ENCODE peak calls at places on chromosomes 6 and 20, in ten cellular contexts. S is B cell, X is A549, E is brain microvascular endothelial cell, H is ovary, O is endodermal cell, R is thyroid gland, M is colonic mucosa, Y is AG09319, P is progenitor cell of endocrine pancreas. T is an unnamed sample.
A peak's percentile ranks its signal among the peaks of the same experiment; 100 is the strongest.

GRCh38 chr6:136969930-136970329 is 47.8 kb downstream of the SLC35D3 start:
- DNase-seq in S (no peak), X (no peak), E (no peak), H (no peak), O (no peak), R (no peak), M (no peak), Y (no peak), P (no peak), T (no peak)

GRCh38 chr6:79421707-79422484 is 115.3 kb downstream of the LCA5 start:
- DNase-seq in S (no peak), X (peak; percentile 63), E (peak; percentile 98), H (no peak), O (no peak), R (peak; percentile 13), M (peak; percentile 24), Y (peak; percentile 76), P (no peak), T (no peak)

GRCh38 chr6:37407948-37408347 is 25.1 kb upstream of the CMTR1 start:
- DNase-seq in S (no peak), X (no peak), E (no peak), H (no peak), O (no peak), R (no peak), M (no peak), Y (no peak), P (no peak), T (no peak)

GRCh38 chr20:39429716-39430115 is 467.6 kb downstream of the DHX35 start:
- DNase-seq in S (no peak), X (peak; percentile 8), E (no peak), H (no peak), O (no peak), R (no peak), M (no peak), Y (no peak), P (no peak), T (no peak)

GRCh38 chr6:155311583-155311982 is 2.7 kb downstream of the TFB1M start:
- DNase-seq in S (no peak), X (no peak), E (no peak), H (no peak), O (no peak), R (no peak), M (no peak), Y (no peak), P (no peak), T (no peak)

GRCh38 chr6:8439601-8440268 is 4.4 kb upstream of the SLC35B3 start:
- DNase-seq in S (no peak), X (no peak), E (no peak), H (no peak), O (no peak), R (no peak), M (no peak), Y (no peak), P (no peak), T (no peak)

GRCh38 chr6:56246941-56247653 is at the start of gene COL21A1:
- DNase-seq in S (no peak), X (peak; percentile 24), E (no peak), H (peak; percentile 53), O (peak; percentile 96), R (peak; percentile 58), M (peak; percentile 31), Y (no peak), P (peak; percentile 66), T (no peak)

GRCh38 chr6:137334094-137334493 is 114.9 kb upstream of the IFNGR1 start:
- DNase-seq in S (no peak), X (no peak), E (no peak), H (no peak), O (no peak), R (no peak), M (no peak), Y (no peak), P (no peak), T (no peak)

GRCh38 chr6:34680802-34681515 is 15.6 kb downstream of the ILRUN start:
- DNase-seq in S (no peak), X (peak; percentile 35), E (no peak), H (no peak), O (no peak), R (peak; percentile 25), M (no peak), Y (no peak), P (no peak), T (no peak)

GRCh38 chr6:34596798-34597197 is 40.7 kb upstream of the SPDEF start:
- DNase-seq in S (no peak), X (no peak), E (no peak), H (no peak), O (no peak), R (no peak), M (no peak), Y (no peak), P (no peak), T (no peak)

GRCh38 chr6:136501081-136501480 is 49.1 kb downstream of the MAP7 start:
- DNase-seq in S (no peak), X (no peak), E (no peak), H (no peak), O (no peak), R (no peak), M (no peak), Y (no peak), P (no peak), T (no peak)

GRCh38 chr6:106197441-106197840 is 111.3 kb downstream of the PRDM1 start:
- DNase-seq in S (no peak), X (no peak), E (no peak), H (no peak), O (no peak), R (no peak), M (no peak), Y (no peak), P (no peak), T (no peak)

GRCh38 chr6:51753635-51754034 is 333.8 kb downstream of the PKHD1 start:
- DNase-seq in S (no peak), X (no peak), E (no peak), H (no peak), O (peak; percentile 91), R (peak; percentile 3), M (peak; percentile 22), Y (no peak), P (peak; percentile 16), T (no peak)
- TF ChIP-seq CTCF in S (no peak), X (no peak), E (no peak), H (no peak), O (peak; percentile 93), R (no peak), M (no peak), Y (no peak), P (peak; percentile 70), T (no peak)

DNA sequence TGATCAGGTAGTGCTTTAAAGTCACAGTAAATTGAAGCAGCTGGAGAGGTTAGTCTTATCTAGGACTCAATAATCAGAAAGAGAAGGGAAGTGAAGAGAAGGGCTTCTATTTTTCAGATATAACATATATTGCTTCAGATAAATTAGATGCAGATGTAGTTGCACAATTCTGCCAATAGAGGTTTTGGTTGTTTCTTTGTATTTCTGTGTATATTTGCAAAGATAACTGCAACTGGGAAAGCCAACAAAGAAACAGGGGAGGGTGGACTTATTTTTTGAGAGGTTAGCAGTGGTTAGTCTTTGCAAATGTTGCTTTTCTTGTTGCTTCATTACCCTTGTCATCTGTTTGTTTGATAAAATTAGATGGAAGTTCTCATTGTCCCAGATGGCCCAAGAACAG is 106.6 kb downstream of the ADGRG6 start:
- DNase-seq in S (no peak), X (no peak), E (no peak), H (no peak), O (no peak), R (no peak), M (no peak), Y (no peak), P (no peak), T (no peak)
- TF ChIP-seq CTCF in S (no peak), X (no peak), E (no peak), H (no peak), O (peak; percentile 21), R (no peak), M (no peak), Y (peak; percentile 14), P (peak; percentile 27), T (no peak)

GRCh38 chr6:105178110-105178509 is 1.7 kb downstream of the POPDC3 start:
- DNase-seq in S (no peak), X (peak; percentile 34), E (peak; percentile 77), H (no peak), O (no peak), R (no peak), M (no peak), Y (peak; percentile 45), P (no peak), T (no peak)

GRCh38 chr6:105181981-105182515 is 2.2 kb upstream of the POPDC3 start:
- DNase-seq in S (peak; percentile 22), X (no peak), E (no peak), H (no peak), O (peak; percentile 48), R (no peak), M (no peak), Y (no peak), P (no peak), T (no peak)

GRCh38 chr6:105178636-105179035 is 1.2 kb downstream of the POPDC3 start:
- DNase-seq in S (no peak), X (no peak), E (no peak), H (no peak), O (no peak), R (no peak), M (no peak), Y (no peak), P (no peak), T (no peak)

GRCh38 chr6:105177521-105177920 is 2.3 kb downstream of the POPDC3 start:
- DNase-seq in S (no peak), X (no peak), E (no peak), H (no peak), O (no peak), R (no peak), M (no peak), Y (no peak), P (no peak), T (no peak)

GRCh38 chr6:105179244-105180065 is at the start of gene POPDC3:
- DNase-seq in S (peak; percentile 27), X (peak; percentile 62), E (peak; percentile 31), H (no peak), O (peak; percentile 89), R (peak; percentile 19), M (no peak), Y (no peak), P (peak; percentile 46), T (no peak)
- TF ChIP-seq CTCF in S (no peak), X (no peak), E (peak; percentile 18), H (no peak), O (peak; percentile 60), R (no peak), M (no peak), Y (no peak), P (peak; percentile 40), T (no peak)

GRCh38 chr20:10745790-10746189 is 72.0 kb upstream of the JAG1 start:
- DNase-seq in S (no peak), X (no peak), E (no peak), H (no peak), O (no peak), R (no peak), M (no peak), Y (no peak), P (no peak), T (no peak)

GRCh38 chr20:10741060-10741459 is 67.3 kb upstream of the JAG1 start:
- DNase-seq in S (no peak), X (no peak), E (no peak), H (no peak), O (no peak), R (no peak), M (no peak), Y (no peak), P (no peak), T (no peak)

GRCh38 chr20:10752206-10752605 is 78.4 kb upstream of the JAG1 start:
- DNase-seq in S (no peak), X (no peak), E (no peak), H (no peak), O (no peak), R (no peak), M (no peak), Y (no peak), P (no peak), T (no peak)

GRCh38 chr20:10747019-10747418 is 73.2 kb upstream of the JAG1 start:
- DNase-seq in S (no peak), X (no peak), E (no peak), H (no peak), O (no peak), R (no peak), M (peak; percentile 72), Y (no peak), P (no peak), T (no peak)
- TF ChIP-seq CTCF in S (no peak), X (no peak), E (no peak), H (no peak), O (no peak), R (no peak), M (no peak), Y (no peak), P (no peak), T (no peak)

T was measured in omental fat pad.